ENCODE peak calls at places on chromosomes 7 and 10, in ten cellular contexts. U is GM12878; D is cardiac muscle cell; E is neuronal stem cell; G is hepatocyte; F is Panc1; I is WERI-Rb-1; C is CD8-positive, alpha-beta T cell; Y is fibroblast of lung; K is left ventricle myocardium inferior. Z is an unnamed sample.

GRCh38 chr10:14838582-14839304 is 637 bp downstream of the HSPA14 start:
- DNase-seq in U (no peak), D (peak; percentile 75), E (peak; percentile 63), G (peak; percentile 58), F (no peak), I (peak; percentile 20), C (peak; percentile 23), Y (peak; percentile 18), K (peak; percentile 29), Z (no peak)

GRCh38 chr10:70115948-70116682 is 16.5 kb downstream of the AIFM2 start:
- DNase-seq in U (no peak), D (peak; percentile 79), E (peak; percentile 57), G (peak; percentile 68), F (peak; percentile 41), I (peak; percentile 71), C (peak; percentile 63), Y (peak; percentile 24), K (peak; percentile 27), Z (no peak)

GRCh38 chr10:22246680-22247391 is 29.0 kb upstream of the EBLN1 start:
- DNase-seq in U (no peak), D (no peak), E (no peak), G (peak; percentile 35), F (peak; percentile 86), I (no peak), C (no peak), Y (peak; percentile 87), K (no peak), Z (peak; percentile 75)

GRCh38 chr10:71075066-71075758 is 137.2 kb upstream of the UNC5B start:
- DNase-seq in U (no peak), D (peak; percentile 47), E (no peak), G (no peak), F (no peak), I (peak; percentile 83), C (no peak), Y (no peak), K (peak; percentile 53), Z (no peak)

GRCh38 chr10:113689057-113689456 is 9.3 kb downstream of the CASP7 start:
- DNase-seq in U (no peak), D (no peak), E (no peak), G (no peak), F (no peak), I (no peak), C (no peak), Y (no peak), K (no peak), Z (no peak)

GRCh38 chr7:27079234-27079975 is 16.4 kb downstream of the HOXA1 start:
- DNase-seq in U (no peak), D (no peak), E (no peak), G (no peak), F (no peak), I (no peak), C (no peak), Y (no peak), K (no peak), Z (no peak)

GRCh38 chr7:44309271-44310091 is 15.9 kb downstream of the CAMK2B start:
- DNase-seq in U (no peak), D (peak; percentile 75), E (peak; percentile 47), G (peak; percentile 79), F (no peak), I (no peak), C (peak; percentile 25), Y (peak; percentile 58), K (peak; percentile 74), Z (no peak)

GRCh38 chr7:19117081-19117869 is at the start of gene TWIST1:
- DNase-seq in U (no peak), D (peak; percentile 89), E (peak; percentile 57), G (peak; percentile 88), F (no peak), I (peak; percentile 44), C (no peak), Y (peak; percentile 75), K (peak; percentile 61), Z (peak; percentile 16)

GRCh38 chr10:64574371-64574770 is 1053.2 kb downstream of the REEP3 start:
- DNase-seq in U (no peak), D (peak; percentile 90), E (no peak), G (peak; percentile 61), F (no peak), I (no peak), C (no peak), Y (peak; percentile 1), K (no peak), Z (no peak)

GRCh38 chr10:125871341-125871740 is 9.8 kb downstream of the DHX32 start:
- DNase-seq in U (no peak), D (no peak), E (no peak), G (no peak), F (no peak), I (no peak), C (no peak), Y (peak; percentile 34), K (no peak), Z (no peak)

GRCh38 chr10:60024506-60024905 is 118.2 kb upstream of the CCDC6 start:
- DNase-seq in U (no peak), D (no peak), E (no peak), G (no peak), F (no peak), I (no peak), C (no peak), Y (no peak), K (no peak), Z (no peak)

GRCh38 chr7:26515462-26515861 is 223.8 kb downstream of the SNX10 start:
- DNase-seq in U (no peak), D (no peak), E (no peak), G (no peak), F (no peak), I (no peak), C (no peak), Y (no peak), K (no peak), Z (no peak)

GRCh38 chr10:131640045-131640644 is 260.7 kb upstream of the PPP2R2D start:
- DNase-seq in U (no peak), D (no peak), E (no peak), G (no peak), F (no peak), I (no peak), C (no peak), Y (no peak), K (no peak), Z (no peak)

GRCh38 chr10:119651514-119652327 is 541 bp downstream of the BAG3 start:
- DNase-seq in U (no peak), D (peak; percentile 59), E (peak; percentile 31), G (peak; percentile 56), F (no peak), I (no peak), C (no peak), Y (no peak), K (peak; percentile 22), Z (no peak)

GRCh38 chr10:51892965-51893658 is 193.7 kb upstream of the CSTF2T start:
- DNase-seq in U (no peak), D (peak; percentile 6), E (peak; percentile 48), G (no peak), F (no peak), I (peak; percentile 14), C (no peak), Y (peak; percentile 35), K (no peak), Z (no peak)

GRCh38 chr10:97737770-97738265 is 890 bp downstream of the ZFYVE27 start:
- DNase-seq in U (no peak), D (no peak), E (no peak), G (no peak), F (no peak), I (no peak), C (no peak), Y (no peak), K (no peak), Z (no peak)

GRCh38 chr7:121020652-121021051 is 32.1 kb downstream of the CPED1 start:
- DNase-seq in U (no peak), D (no peak), E (no peak), G (no peak), F (no peak), I (no peak), C (no peak), Y (peak; percentile 86), K (no peak), Z (no peak)

GRCh38 chr7:132392713-132393112 is 183.6 kb downstream of the PLXNA4 start:
- DNase-seq in U (no peak), D (no peak), E (no peak), G (no peak), F (no peak), I (no peak), C (no peak), Y (no peak), K (no peak), Z (no peak)

GRCh38 chr7:91343420-91343819 is 79.2 kb downstream of the FZD1 start:
- DNase-seq in U (no peak), D (no peak), E (no peak), G (no peak), F (no peak), I (no peak), C (no peak), Y (no peak), K (no peak), Z (no peak)

GRCh38 chr10:4633186-4633585 is 192.8 kb upstream of the AKR1E2 start:
- DNase-seq in U (no peak), D (no peak), E (no peak), G (peak; percentile 8), F (no peak), I (no peak), C (no peak), Y (no peak), K (no peak), Z (no peak)

GRCh38 chr10:104424719-104425118 is 71.1 kb downstream of the CFAP58 start:
- DNase-seq in U (peak; percentile 72), D (no peak), E (no peak), G (no peak), F (no peak), I (no peak), C (no peak), Y (peak; percentile 13), K (no peak), Z (no peak)

GRCh38 chr7:16649196-16649595 is 3.2 kb downstream of the BZW2 start:
- DNase-seq in U (no peak), D (no peak), E (no peak), G (no peak), F (no peak), I (no peak), C (no peak), Y (no peak), K (no peak), Z (no peak)
- H3K4me3 ChIP-seq in U (no peak overlapping the region), D (peak overlapping the region; percentile 81), E (no peak overlapping the region), G (no peak overlapping the region), F (peak overlapping the region; percentile 18), I (no peak overlapping the region), C (no peak overlapping the region), Y (no peak overlapping the region), K (peak overlapping the region; percentile 90), Z (no peak overlapping the region)

GRCh38 chr7:255038-255435 is 34.9 kb upstream of the FOXL3 start:
- DNase-seq in U (no peak), D (no peak), E (no peak), G (no peak), F (no peak), I (no peak), C (no peak), Y (no peak), K (no peak), Z (no peak)
- H3K36me3 ChIP-seq in U (no peaks in the 10 kb centered on the region), D (no peaks in the 10 kb centered on the region), E (peaks cover 5% of the 10 kb centered on the region), G (no peaks in the 10 kb centered on the region), F (no peaks in the 10 kb centered on the region), I (peaks cover 20% of the 10 kb centered on the region), C (no peaks in the 10 kb centered on the region), Y (peaks cover 49% of the 10 kb centered on the region), K (peaks cover 89% of the 10 kb centered on the region), Z (no peaks in the 10 kb centered on the region)

GRCh38 chr7:4862156-4862555 is 326 bp upstream of the PAPOLB start:
- DNase-seq in U (no peak), D (no peak), E (no peak), G (no peak), F (no peak), I (no peak), C (no peak), Y (no peak), K (no peak), Z (no peak)
- H3K4me3 ChIP-seq in U (no peak overlapping the region), D (no peak overlapping the region), E (peak overlapping the region; percentile 35), G (no peak overlapping the region), F (no peak overlapping the region), I (no peak overlapping the region), C (peak overlapping the region; percentile 30), Y (peak overlapping the region; percentile 14), K (peak overlapping the region; percentile 59), Z (peak overlapping the region; percentile 38)

GRCh38 chr7:1481300-1481699 is 22.0 kb upstream of the MICALL2 start:
- DNase-seq in U (no peak), D (no peak), E (no peak), G (no peak), F (no peak), I (no peak), C (no peak), Y (no peak), K (no peak), Z (no peak)
- H3K36me3 ChIP-seq in U (no peaks in the 10 kb centered on the region), D (peaks cover 27% of the 10 kb centered on the region), E (peaks cover 47% of the 10 kb centered on the region), G (no peaks in the 10 kb centered on the region), F (peaks cover 3% of the 10 kb centered on the region), I (peaks cover 71% of the 10 kb centered on the region), C (peaks cover 19% of the 10 kb centered on the region), Y (peaks cover 28% of the 10 kb centered on the region), K (peaks cover 98% of the 10 kb centered on the region), Z (peaks cover 2% of the 10 kb centered on the region)